ENCODE peak calls at places on chromosomes 3 and 15, in six cellular contexts. N is germinal center; H is pancreas; A is stimulated activated CD4-positive, alpha-beta T cell treated with anti-CD3 and anti-CD28 coated beads, Interleukin-15, amount 100 ng/mL, for 1 hour; Q is T-helper 17 cell; F is HEK293T. G is an unnamed sample.
A peak's percentile ranks its signal among the peaks of the same experiment; 100 is the strongest.

GRCh38 chr3:63948995-63949394 is 36.8 kb upstream of the SCAANT1 start:
- DNase-seq in N (no peak), H (no peak), A (no peak), Q (no peak), F (no peak), G (no peak)

GRCh38 chr15:63826513-63826912 is 7.2 kb downstream of the HERC1 start:
- DNase-seq in N (no peak), H (no peak), A (no peak), Q (no peak), F (no peak), G (peak; percentile 44)

GRCh38 chr15:39581501-39582285 is 814 bp downstream of the THBS1 start:
- DNase-seq in N (no peak), H (peak; percentile 80), A (no peak), Q (no peak), F (peak; percentile 5), G (no peak)

GRCh38 chr3:81173514-81173913 is 587.9 kb downstream of the GBE1 start:
- DNase-seq in N (no peak), H (no peak), A (no peak), Q (no peak), F (peak; percentile 10), G (no peak)

GRCh38 chr3:25854214-25854613 is 64.3 kb downstream of the OXSM start:
- DNase-seq in N (no peak), H (no peak), A (no peak), Q (no peak), F (no peak), G (no peak)

GRCh38 chr3:45701167-45701867 is 12.1 kb downstream of the SACM1L start:
- DNase-seq in N (no peak), H (no peak), A (no peak), Q (no peak), F (no peak), G (no peak)

GRCh38 chr3:51942603-51943450 is 664 bp downstream of the PARP3 start:
- DNase-seq in N (peak; percentile 86), H (peak; percentile 39), A (peak; percentile 43), Q (no peak), F (peak; percentile 43), G (peak; percentile 48)

GRCh38 chr15:85598718-85599398 is 195.9 kb downstream of the KLHL25 start:
- DNase-seq in N (no peak), H (no peak), A (no peak), Q (no peak), F (no peak), G (no peak)

GRCh38 chr3:8986741-8987672 is 23.7 kb upstream of the RAD18 start:
- DNase-seq in N (no peak), H (no peak), A (no peak), Q (no peak), F (no peak), G (no peak)

GRCh38 chr3:136194409-136195257 is 1.5 kb downstream of the MSL2 start:
- DNase-seq in N (peak; percentile 53), H (peak; percentile 13), A (peak; percentile 33), Q (peak; percentile 55), F (no peak), G (peak; percentile 85)

GRCh38 chr15:39625856-39626255 is 45.0 kb downstream of the THBS1 start:
- DNase-seq in N (no peak), H (no peak), A (no peak), Q (no peak), F (no peak), G (no peak)

GRCh38 chr3:114839476-114839875 is 307.6 kb downstream of the ZBTB20 start:
- DNase-seq in N (no peak), H (no peak), A (no peak), Q (no peak), F (peak; percentile 10), G (no peak)

GRCh38 chr3:149736180-149737100 is 15.8 kb downstream of the COMMD2 start:
- DNase-seq in N (no peak), H (no peak), A (no peak), Q (no peak), F (no peak), G (no peak)

GRCh38 chr3:88779482-88779881 is 327.9 kb upstream of the EPHA3 start:
- DNase-seq in N (no peak), H (no peak), A (no peak), Q (no peak), F (no peak), G (no peak)

GRCh38 chr15:74431645-74432044 is 2.1 kb downstream of the SEMA7A start:
- DNase-seq in N (peak; percentile 36), H (no peak), A (no peak), Q (no peak), F (no peak), G (no peak)

GRCh38 chr3:55505776-55506175 is 18.7 kb upstream of the WNT5A start:
- DNase-seq in N (no peak), H (peak; percentile 27), A (no peak), Q (no peak), F (no peak), G (no peak)

GRCh38 chr15:63405159-63405558 is 23.5 kb upstream of the CA12 start:
- DNase-seq in N (no peak), H (no peak), A (no peak), Q (no peak), F (no peak), G (no peak)

GRCh38 chr3:20405731-20406130 is 219.7 kb upstream of the SGO1 start:
- DNase-seq in N (no peak), H (no peak), A (no peak), Q (no peak), F (no peak), G (no peak)

GRCh38 chr15:24857777-24858176 is 97.0 kb upstream of the SNRPN start:
- DNase-seq in N (no peak), H (no peak), A (no peak), Q (no peak), F (no peak), G (no peak)

GRCh38 chr3:126216416-126216815 is 36.0 kb upstream of the ALDH1L1 start:
- DNase-seq in N (no peak), H (no peak), A (no peak), Q (no peak), F (no peak), G (no peak)

GRCh38 chr3:157914882-157915281 is 191.3 kb downstream of the SHOX2 start:
- DNase-seq in N (no peak), H (no peak), A (no peak), Q (no peak), F (peak; percentile 36), G (no peak)

GRCh38 chr15:39530446-39531342 is 50.2 kb upstream of the THBS1 start:
- DNase-seq in N (no peak), H (no peak), A (no peak), Q (no peak), F (no peak), G (no peak)

GRCh38 chr15:57322602-57323250 is 53.6 kb upstream of the CGNL1 start:
- DNase-seq in N (no peak), H (no peak), A (no peak), Q (no peak), F (no peak), G (no peak)

GRCh38 chr3:171972965-171973364 is 66.4 kb upstream of the FNDC3B start:
- DNase-seq in N (no peak), H (no peak), A (no peak), Q (no peak), F (no peak), G (no peak)

GRCh38 chr3:170802164-170803151 is 67.5 kb downstream of the RPL22L1 start:
- DNase-seq in N (no peak), H (no peak), A (no peak), Q (no peak), F (no peak), G (no peak)

GRCh38 chr3:11246663-11246970 is 25.6 kb upstream of the ATG7 start:
- DNase-seq in N (no peak), H (no peak), A (no peak), Q (no peak), F (no peak), G (no peak)